ENCODE peak calls at places on chromosomes 6 and 20, in ten cellular contexts. One of them, this sample, is unnamed.

GRCh38 chr6:71386215-71386614 is 97.6 kb downstream of the OGFRL1 start:
- DNase-seq in prostate gland: no peak
- DNase-seq in HL-60: no peak
- DNase-seq in HCT116: no peak
- DNase-seq in spleen: no peak
- DNase-seq in SK-N-MC: no peak
- DNase-seq in SK-N-SH: no peak
- DNase-seq in breast epithelium: no peak
- DNase-seq in sigmoid colon: no peak
- DNase-seq in K562: no peak
- DNase-seq in this sample: no peak

GRCh38 chr6:30483677-30484279 is 5.5 kb upstream of the HLA-E start:
- DNase-seq in prostate gland: peak
- DNase-seq in HL-60: peak
- DNase-seq in HCT116: peak
- DNase-seq in spleen: no peak
- DNase-seq in SK-N-MC: no peak
- DNase-seq in SK-N-SH: peak
- DNase-seq in breast epithelium: no peak
- DNase-seq in sigmoid colon: no peak
- DNase-seq in K562: peak
- DNase-seq in this sample: no peak

GRCh38 chr6:1385129-1386042 is 4.0 kb upstream of the FOXF2 start:
- DNase-seq in prostate gland: no peak
- DNase-seq in HL-60: no peak
- DNase-seq in HCT116: no peak
- DNase-seq in spleen: no peak
- DNase-seq in SK-N-MC: no peak
- DNase-seq in SK-N-SH: no peak
- DNase-seq in breast epithelium: no peak
- DNase-seq in sigmoid colon: no peak
- DNase-seq in K562: no peak
- DNase-seq in this sample: no peak

GRCh38 chr6:119879731-119880130 is 530.2 kb upstream of the MAN1A1 start:
- DNase-seq in prostate gland: no peak
- DNase-seq in HL-60: no peak
- DNase-seq in HCT116: no peak
- DNase-seq in spleen: no peak
- DNase-seq in SK-N-MC: no peak
- DNase-seq in SK-N-SH: no peak
- DNase-seq in breast epithelium: no peak
- DNase-seq in sigmoid colon: no peak
- DNase-seq in K562: no peak
- DNase-seq in this sample: no peak

GRCh38 chr6:108648186-108648585 is 87.5 kb downstream of the FOXO3 start:
- DNase-seq in prostate gland: no peak
- DNase-seq in HL-60: peak
- DNase-seq in HCT116: no peak
- DNase-seq in spleen: no peak
- DNase-seq in SK-N-MC: no peak
- DNase-seq in SK-N-SH: no peak
- DNase-seq in breast epithelium: no peak
- DNase-seq in sigmoid colon: no peak
- DNase-seq in K562: no peak
- DNase-seq in this sample: no peak

GRCh38 chr6:26187981-26188635 is 100.9 kb downstream of the HFE start:
- DNase-seq in prostate gland: no peak
- DNase-seq in HL-60: peak
- DNase-seq in HCT116: peak
- DNase-seq in spleen: no peak
- DNase-seq in SK-N-MC: no peak
- DNase-seq in SK-N-SH: no peak
- DNase-seq in breast epithelium: no peak
- DNase-seq in sigmoid colon: no peak
- DNase-seq in K562: peak
- DNase-seq in this sample: no peak

GRCh38 chr6:96947055-96947454 is 22.5 kb downstream of the KLHL32 start:
- DNase-seq in prostate gland: no peak
- DNase-seq in HL-60: no peak
- DNase-seq in HCT116: no peak
- DNase-seq in spleen: no peak
- DNase-seq in SK-N-MC: no peak
- DNase-seq in SK-N-SH: no peak
- DNase-seq in breast epithelium: no peak
- DNase-seq in sigmoid colon: no peak
- DNase-seq in K562: no peak
- DNase-seq in this sample: no peak

GRCh38 chr6:167093922-167094432 is 28.9 kb upstream of the CCR6 start:
- DNase-seq in prostate gland: no peak
- DNase-seq in HL-60: peak
- DNase-seq in HCT116: no peak
- DNase-seq in spleen: peak
- DNase-seq in SK-N-MC: no peak
- DNase-seq in SK-N-SH: no peak
- DNase-seq in breast epithelium: no peak
- DNase-seq in sigmoid colon: no peak
- DNase-seq in K562: no peak
- DNase-seq in this sample: no peak

GRCh38 chr20:1644101-1644962 is 13.2 kb downstream of the SIRPG start:
- DNase-seq in prostate gland: no peak
- DNase-seq in HL-60: no peak
- DNase-seq in HCT116: no peak
- DNase-seq in spleen: no peak
- DNase-seq in SK-N-MC: no peak
- DNase-seq in SK-N-SH: no peak
- DNase-seq in breast epithelium: no peak
- DNase-seq in sigmoid colon: no peak
- DNase-seq in K562: no peak
- DNase-seq in this sample: no peak

GRCh38 chr6:17714879-17715860 is 8.4 kb upstream of the NUP153 start:
- DNase-seq in prostate gland: no peak
- DNase-seq in HL-60: peak
- DNase-seq in HCT116: peak
- DNase-seq in spleen: no peak
- DNase-seq in SK-N-MC: no peak
- DNase-seq in SK-N-SH: no peak
- DNase-seq in breast epithelium: no peak
- DNase-seq in sigmoid colon: no peak
- DNase-seq in K562: peak
- DNase-seq in this sample: no peak

GRCh38 chr20:38804243-38804642 is 1.3 kb upstream of the PPP1R16B start:
- DNase-seq in prostate gland: no peak
- DNase-seq in HL-60: no peak
- DNase-seq in HCT116: no peak
- DNase-seq in spleen: no peak
- DNase-seq in SK-N-MC: no peak
- DNase-seq in SK-N-SH: no peak
- DNase-seq in breast epithelium: no peak
- DNase-seq in sigmoid colon: no peak
- DNase-seq in K562: no peak
- DNase-seq in this sample: no peak

GRCh38 chr20:22821081-22821480 is 214.0 kb upstream of the SSTR4 start:
- DNase-seq in prostate gland: no peak
- DNase-seq in HL-60: no peak
- DNase-seq in HCT116: no peak
- DNase-seq in spleen: no peak
- DNase-seq in SK-N-MC: no peak
- DNase-seq in SK-N-SH: no peak
- DNase-seq in breast epithelium: no peak
- DNase-seq in sigmoid colon: no peak
- DNase-seq in K562: no peak
- DNase-seq in this sample: no peak

DNA sequence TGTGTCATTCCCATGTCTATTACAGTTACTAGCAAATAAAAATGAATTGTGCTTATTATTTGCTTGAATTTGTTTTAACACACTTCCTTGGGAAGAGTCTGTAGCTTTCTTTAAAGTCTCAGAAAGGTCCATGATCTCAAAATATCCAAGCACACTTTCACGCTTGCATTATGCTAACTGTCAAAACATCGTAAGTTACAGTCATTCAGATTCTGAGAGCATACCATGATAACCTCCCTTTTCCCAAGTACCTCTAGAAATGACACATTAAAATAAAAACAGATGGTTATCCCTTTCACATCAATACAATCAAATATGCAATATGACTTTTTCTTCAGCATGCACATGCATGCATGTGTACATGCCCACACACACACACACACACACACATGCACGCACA is 1044.4 kb upstream of the MAP3K7 start:
- DNase-seq in prostate gland: no peak
- DNase-seq in HL-60: no peak
- DNase-seq in HCT116: no peak
- DNase-seq in spleen: no peak
- DNase-seq in SK-N-MC: no peak
- DNase-seq in SK-N-SH: no peak
- DNase-seq in breast epithelium: no peak
- DNase-seq in sigmoid colon: no peak
- DNase-seq in K562: no peak
- DNase-seq in this sample: no peak
- TF ChIP-seq POLR2AphosphoS5 in prostate gland: no peak
- TF ChIP-seq POLR2AphosphoS5 in HL-60: no peak
- TF ChIP-seq POLR2AphosphoS5 in HCT116: no peak
- TF ChIP-seq POLR2AphosphoS5 in spleen: no peak
- TF ChIP-seq POLR2AphosphoS5 in SK-N-MC: no peak
- TF ChIP-seq POLR2AphosphoS5 in SK-N-SH: no peak
- TF ChIP-seq POLR2AphosphoS5 in breast epithelium: no peak
- TF ChIP-seq POLR2AphosphoS5 in sigmoid colon: no peak
- TF ChIP-seq POLR2AphosphoS5 in K562: no peak
- TF ChIP-seq POLR2AphosphoS5 in this sample: no peak

GRCh38 chr6:34025851-34026250 is 120.0 kb downstream of the GRM4 start:
- DNase-seq in prostate gland: no peak
- DNase-seq in HL-60: no peak
- DNase-seq in HCT116: no peak
- DNase-seq in spleen: no peak
- DNase-seq in SK-N-MC: no peak
- DNase-seq in SK-N-SH: peak
- DNase-seq in breast epithelium: no peak
- DNase-seq in sigmoid colon: no peak
- DNase-seq in K562: no peak
- DNase-seq in this sample: no peak
- TF ChIP-seq POLR2AphosphoS5 in prostate gland: no peak
- TF ChIP-seq POLR2AphosphoS5 in HL-60: no peak
- TF ChIP-seq POLR2AphosphoS5 in HCT116: no peak
- TF ChIP-seq POLR2AphosphoS5 in spleen: no peak
- TF ChIP-seq POLR2AphosphoS5 in SK-N-MC: no peak
- TF ChIP-seq POLR2AphosphoS5 in SK-N-SH: no peak
- TF ChIP-seq POLR2AphosphoS5 in breast epithelium: no peak
- TF ChIP-seq POLR2AphosphoS5 in sigmoid colon: no peak
- TF ChIP-seq POLR2AphosphoS5 in K562: no peak
- TF ChIP-seq POLR2AphosphoS5 in this sample: no peak

GRCh38 chr6:154341326-154341725 is 15.3 kb downstream of the IPCEF1 start:
- DNase-seq in prostate gland: no peak
- DNase-seq in HL-60: no peak
- DNase-seq in HCT116: no peak
- DNase-seq in spleen: no peak
- DNase-seq in SK-N-MC: no peak
- DNase-seq in SK-N-SH: no peak
- DNase-seq in breast epithelium: no peak
- DNase-seq in sigmoid colon: no peak
- DNase-seq in K562: no peak
- DNase-seq in this sample: no peak

GRCh38 chr6:154347981-154348380 is 8.6 kb downstream of the IPCEF1 start:
- DNase-seq in prostate gland: no peak
- DNase-seq in HL-60: no peak
- DNase-seq in HCT116: no peak
- DNase-seq in spleen: no peak
- DNase-seq in SK-N-MC: no peak
- DNase-seq in SK-N-SH: no peak
- DNase-seq in breast epithelium: no peak
- DNase-seq in sigmoid colon: no peak
- DNase-seq in K562: no peak
- DNase-seq in this sample: no peak

GRCh38 chr6:154341876-154342275 is 14.7 kb downstream of the IPCEF1 start:
- DNase-seq in prostate gland: no peak
- DNase-seq in HL-60: no peak
- DNase-seq in HCT116: no peak
- DNase-seq in spleen: no peak
- DNase-seq in SK-N-MC: no peak
- DNase-seq in SK-N-SH: no peak
- DNase-seq in breast epithelium: no peak
- DNase-seq in sigmoid colon: no peak
- DNase-seq in K562: no peak
- DNase-seq in this sample: no peak

GRCh38 chr6:154345811-154346210 is 10.8 kb downstream of the IPCEF1 start:
- DNase-seq in prostate gland: no peak
- DNase-seq in HL-60: peak
- DNase-seq in HCT116: no peak
- DNase-seq in spleen: no peak
- DNase-seq in SK-N-MC: no peak
- DNase-seq in SK-N-SH: no peak
- DNase-seq in breast epithelium: no peak
- DNase-seq in sigmoid colon: no peak
- DNase-seq in K562: no peak
- DNase-seq in this sample: no peak

GRCh38 chr6:154343473-154344308 is 12.9 kb downstream of the IPCEF1 start:
- DNase-seq in prostate gland: peak
- DNase-seq in HL-60: no peak
- DNase-seq in HCT116: peak
- DNase-seq in spleen: no peak
- DNase-seq in SK-N-MC: peak
- DNase-seq in SK-N-SH: no peak
- DNase-seq in breast epithelium: peak
- DNase-seq in sigmoid colon: no peak
- DNase-seq in K562: peak
- DNase-seq in this sample: no peak
- TF ChIP-seq POLR2AphosphoS5 in prostate gland: peak
- TF ChIP-seq POLR2AphosphoS5 in HL-60: no peak
- TF ChIP-seq POLR2AphosphoS5 in HCT116: no peak
- TF ChIP-seq POLR2AphosphoS5 in spleen: no peak
- TF ChIP-seq POLR2AphosphoS5 in SK-N-MC: no peak
- TF ChIP-seq POLR2AphosphoS5 in SK-N-SH: no peak
- TF ChIP-seq POLR2AphosphoS5 in breast epithelium: peak
- TF ChIP-seq POLR2AphosphoS5 in sigmoid colon: no peak
- TF ChIP-seq POLR2AphosphoS5 in K562: no peak
- TF ChIP-seq POLR2AphosphoS5 in this sample: no peak

DNA sequence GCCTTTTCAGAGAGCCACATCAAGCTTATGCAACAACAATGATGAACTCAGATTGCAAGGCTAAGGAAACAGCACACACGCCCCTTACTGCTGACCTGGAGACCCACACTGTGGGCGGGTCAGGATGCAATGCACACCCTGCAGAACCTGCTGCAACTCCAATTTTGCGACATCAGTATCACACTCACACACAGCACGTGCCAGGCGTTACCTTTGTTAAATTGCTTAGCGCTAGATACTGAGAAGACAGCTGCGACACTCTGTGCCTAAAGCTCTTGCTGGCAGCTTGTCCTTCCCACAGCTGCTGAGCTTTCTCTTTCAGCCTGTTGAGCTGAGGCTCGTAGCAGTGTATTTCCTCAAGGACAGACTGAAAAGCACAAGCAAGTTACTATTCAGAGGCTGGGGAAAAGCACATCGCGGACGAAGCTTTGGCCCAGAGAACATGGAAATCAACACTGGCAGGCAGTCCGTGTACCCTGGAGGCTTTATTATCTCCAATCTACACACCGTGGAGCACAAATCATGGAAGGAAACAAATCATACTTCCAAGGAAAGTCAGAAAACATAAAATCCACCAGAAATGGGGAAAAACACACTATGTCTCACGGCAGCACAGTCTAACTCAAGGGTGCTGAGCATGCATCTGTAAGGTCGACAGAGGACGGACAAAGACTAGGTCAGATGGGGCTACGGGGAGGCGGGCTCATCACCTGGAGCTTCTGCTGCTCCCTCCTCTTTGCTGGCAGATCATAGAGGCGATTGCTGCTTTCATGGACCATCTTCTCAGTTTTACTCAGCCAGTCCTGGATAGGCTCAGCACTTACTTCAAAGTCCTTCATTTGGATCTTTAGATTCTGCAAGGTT is 268.2 kb downstream of the SYNE1 start:
- DNase-seq in prostate gland: no peak
- DNase-seq in HL-60: no peak
- DNase-seq in HCT116: no peak
- DNase-seq in spleen: no peak
- DNase-seq in SK-N-MC: no peak
- DNase-seq in SK-N-SH: no peak
- DNase-seq in breast epithelium: no peak
- DNase-seq in sigmoid colon: peak
- DNase-seq in K562: no peak
- DNase-seq in this sample: no peak
- TF ChIP-seq POLR2AphosphoS5 in prostate gland: no peak
- TF ChIP-seq POLR2AphosphoS5 in HL-60: no peak
- TF ChIP-seq POLR2AphosphoS5 in HCT116: no peak
- TF ChIP-seq POLR2AphosphoS5 in spleen: no peak
- TF ChIP-seq POLR2AphosphoS5 in SK-N-MC: no peak
- TF ChIP-seq POLR2AphosphoS5 in SK-N-SH: no peak
- TF ChIP-seq POLR2AphosphoS5 in breast epithelium: no peak
- TF ChIP-seq POLR2AphosphoS5 in sigmoid colon: no peak
- TF ChIP-seq POLR2AphosphoS5 in K562: no peak
- TF ChIP-seq POLR2AphosphoS5 in this sample: no peak

This sample was measured in vagina.